ENCODE peak calls at places on chromosomes 4 and X, in eight cellular contexts. Y is transverse colon, V is breast epithelium, B is sigmoid colon, Z is SK-N-SH, N is K562, C is HepG2, G is stomach. K is an unnamed sample.
A peak's percentile ranks its signal among the peaks of the same experiment; 100 is the strongest.

GRCh38 chr4:30537462-30537861 is 182.7 kb upstream of the PCDH7 start:
- DNase-seq in Y (peak; percentile 19), V (no peak), B (no peak), Z (no peak), N (no peak), C (no peak), G (no peak), K (no peak)

GRCh38 chrX:7730071-7730470 is 112.9 kb upstream of the VCX start:
- DNase-seq in Y (no peak), V (no peak), B (no peak), Z (no peak), N (no peak), C (no peak), G (no peak), K (no peak)

GRCh38 chr4:8086751-8087445 is 71.7 kb downstream of the ABLIM2 start:
- DNase-seq in Y (no peak), V (no peak), B (no peak), Z (peak; percentile 57), N (no peak), C (no peak), G (no peak), K (no peak)

GRCh38 chrX:115259238-115259875 is 25.5 kb upstream of the LRCH2 start:
- DNase-seq in Y (no peak), V (no peak), B (no peak), Z (no peak), N (peak; percentile 2), C (no peak), G (no peak), K (no peak)

GRCh38 chrX:53440631-53441517 is 6.7 kb upstream of the HSD17B10 start:
- DNase-seq in Y (peak; percentile 72), V (peak; percentile 55), B (peak; percentile 92), Z (peak; percentile 27), N (no peak), C (peak; percentile 20), G (peak; percentile 53), K (peak; percentile 52)

GRCh38 chr4:140256335-140256734 is 102.4 kb upstream of the MAML3 start:
- DNase-seq in Y (peak; percentile 21), V (no peak), B (no peak), Z (no peak), N (no peak), C (peak; percentile 38), G (no peak), K (no peak)

GRCh38 chr4:102551946-102552575 is 50.9 kb downstream of the NFKB1 start:
- DNase-seq in Y (no peak), V (no peak), B (no peak), Z (no peak), N (no peak), C (no peak), G (no peak), K (no peak)

GRCh38 chr4:15400911-15401671 is 26.7 kb upstream of the C1QTNF7 start:
- DNase-seq in Y (peak; percentile 16), V (no peak), B (peak; percentile 72), Z (peak; percentile 4), N (no peak), C (no peak), G (no peak), K (peak; percentile 30)

GRCh38 chr4:151862766-151863165 is 102.0 kb upstream of the GATB start:
- DNase-seq in Y (no peak), V (no peak), B (no peak), Z (no peak), N (no peak), C (no peak), G (no peak), K (no peak)

GRCh38 chr4:134001057-134001456 is 200.5 kb downstream of the PABPC4L start:
- DNase-seq in Y (no peak), V (no peak), B (no peak), Z (no peak), N (no peak), C (no peak), G (no peak), K (no peak)

GRCh38 chr4:15717126-15717525 is 14.3 kb downstream of the BST1 start:
- DNase-seq in Y (no peak), V (no peak), B (no peak), Z (no peak), N (no peak), C (no peak), G (no peak), K (no peak)

GRCh38 chrX:16836371-16836770 is 33.8 kb downstream of the RBBP7 start:
- DNase-seq in Y (peak; percentile 10), V (no peak), B (no peak), Z (peak; percentile 47), N (peak; percentile 20), C (peak; percentile 17), G (peak; percentile 49), K (no peak)

GRCh38 chr4:80322716-80323115 is 12.8 kb upstream of the CFAP299 start:
- DNase-seq in Y (no peak), V (no peak), B (no peak), Z (no peak), N (peak; percentile 20), C (no peak), G (no peak), K (no peak)

GRCh38 chr4:5960197-5960880 is 57.9 kb downstream of the C4orf50 start:
- DNase-seq in Y (no peak), V (no peak), B (no peak), Z (no peak), N (no peak), C (no peak), G (peak; percentile 10), K (no peak)

GRCh38 chr4:40185830-40186664 is 10.8 kb upstream of the RHOH start:
- DNase-seq in Y (no peak), V (no peak), B (no peak), Z (no peak), N (no peak), C (no peak), G (no peak), K (no peak)

GRCh38 chr4:102524691-102525090 is 23.5 kb downstream of the NFKB1 start:
- DNase-seq in Y (no peak), V (no peak), B (no peak), Z (no peak), N (no peak), C (no peak), G (no peak), K (no peak)

GRCh38 chr4:155819066-155819465 is 47.0 kb downstream of the ASIC5 start:
- DNase-seq in Y (no peak), V (no peak), B (no peak), Z (no peak), N (no peak), C (no peak), G (no peak), K (no peak)

GRCh38 chr4:16609170-16609758 is 289.2 kb downstream of the LDB2 start:
- DNase-seq in Y (no peak), V (no peak), B (no peak), Z (no peak), N (no peak), C (no peak), G (no peak), K (no peak)

GRCh38 chr4:53619431-53619830 is 28.1 kb upstream of the LNX1 start:
- DNase-seq in Y (no peak), V (no peak), B (no peak), Z (no peak), N (no peak), C (no peak), G (no peak), K (no peak)

GRCh38 chr4:105715692-105716278 is 7.2 kb downstream of the GSTCD start:
- DNase-seq in Y (no peak), V (no peak), B (no peak), Z (peak; percentile 17), N (peak; percentile 36), C (peak; percentile 28), G (no peak), K (no peak)

GRCh38 chrX:69155786-69156520 is 9.3 kb downstream of the PJA1 start:
- DNase-seq in Y (no peak), V (no peak), B (no peak), Z (peak; percentile 9), N (no peak), C (no peak), G (no peak), K (no peak)

GRCh38 chr4:139076016-139076744 is 60.6 kb downstream of the NOCT start:
- DNase-seq in Y (no peak), V (no peak), B (no peak), Z (no peak), N (no peak), C (no peak), G (no peak), K (no peak)

GRCh38 chrX:148856505-148856904 is 356.1 kb downstream of the AFF2 start:
- DNase-seq in Y (no peak), V (no peak), B (no peak), Z (no peak), N (no peak), C (no peak), G (no peak), K (no peak)
- H3K9me3 ChIP-seq in Y (no peaks in the 10 kb centered on the region), V (no peaks in the 10 kb centered on the region), B (no peaks in the 10 kb centered on the region), Z (no peaks in the 10 kb centered on the region), N (no peaks in the 10 kb centered on the region), C (no peaks in the 10 kb centered on the region), G (no peaks in the 10 kb centered on the region), K (no peaks in the 10 kb centered on the region)

GRCh38 chr4:143381171-143382118 is 44.8 kb downstream of the GAB1 start:
- DNase-seq in Y (peak; percentile 83), V (peak; percentile 81), B (peak; percentile 96), Z (peak; percentile 24), N (peak; percentile 23), C (no peak), G (peak; percentile 85), K (peak; percentile 63)
- H3K4me1 ChIP-seq in Y (peaks cover 51% of the 10 kb centered on the region), V (peaks cover 19% of the 10 kb centered on the region), B (peaks cover 88% of the 10 kb centered on the region), Z (peaks cover 32% of the 10 kb centered on the region), N (peaks cover 5% of the 10 kb centered on the region), C (peaks cover 53% of the 10 kb centered on the region), G (peaks cover 44% of the 10 kb centered on the region), K (no peaks in the 10 kb centered on the region)

DNA sequence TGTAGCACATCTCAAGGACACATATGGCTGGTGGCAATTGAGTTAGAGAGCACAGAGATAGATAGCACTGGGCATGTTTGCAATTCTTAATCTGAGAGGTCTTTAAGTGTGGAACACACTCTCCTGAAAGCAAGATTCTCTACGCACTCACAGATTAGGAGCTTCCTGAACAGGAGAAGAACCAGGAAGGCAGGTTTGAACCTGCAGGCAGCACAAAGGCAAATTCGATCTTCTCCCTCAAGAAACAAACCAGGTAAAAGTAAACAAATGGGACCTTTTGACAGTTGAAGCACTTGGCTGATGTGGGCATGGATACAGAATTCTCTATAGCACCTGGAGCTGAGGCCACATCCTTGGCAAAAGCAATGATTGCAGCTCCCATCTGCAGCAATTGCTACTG is 24.3 kb downstream of the HS3ST1 start:
- DNase-seq in Y (no peak), V (no peak), B (no peak), Z (no peak), N (no peak), C (no peak), G (no peak), K (no peak)
- TF ChIP-seq POLR2AphosphoS5 in Y (no peak), V (no peak), B (no peak), Z (no peak), N (no peak), C (no peak), G (no peak), K (peak; percentile 7)

GRCh38 chr4:84232311-84233095 is 266.6 kb downstream of the NKX6-1 start:
- DNase-seq in Y (no peak), V (no peak), B (no peak), Z (no peak), N (peak; percentile 5), C (no peak), G (no peak), K (no peak)
- H3K9me3 ChIP-seq in Y (no peaks in the 10 kb centered on the region), V (no peaks in the 10 kb centered on the region), B (no peaks in the 10 kb centered on the region), Z (no peaks in the 10 kb centered on the region), N (no peaks in the 10 kb centered on the region), C (no peaks in the 10 kb centered on the region), G (no peaks in the 10 kb centered on the region), K (no peaks in the 10 kb centered on the region)

K was measured in prostate gland.